ENCODE peak calls at places on chromosomes 16 and 17, in eight cellular contexts. One of them, this sample, is unnamed.

GRCh38 chr17:55448681-55449080 is 27.0 kb upstream of the MMD start:
- DNase-seq in A549: no peak
- DNase-seq in fibroblast of the aortic adventitia: peak
- DNase-seq in IMR-90: peak
- DNase-seq in fibroblast of lung: peak
- DNase-seq in AG10803: peak
- DNase-seq in choroid plexus epithelial cell: peak
- DNase-seq in RWPE1: no peak
- DNase-seq in this sample: no peak

GRCh38 chr17:76753061-76753961 is 15.4 kb downstream of the MFSD11 start:
- DNase-seq in A549: no peak
- DNase-seq in fibroblast of the aortic adventitia: no peak
- DNase-seq in IMR-90: no peak
- DNase-seq in fibroblast of lung: no peak
- DNase-seq in AG10803: no peak
- DNase-seq in choroid plexus epithelial cell: no peak
- DNase-seq in RWPE1: no peak
- DNase-seq in this sample: no peak

GRCh38 chr17:32009262-32009542 is 2.0 kb downstream of the LRRC37B start:
- DNase-seq in A549: no peak
- DNase-seq in fibroblast of the aortic adventitia: no peak
- DNase-seq in IMR-90: no peak
- DNase-seq in fibroblast of lung: no peak
- DNase-seq in AG10803: no peak
- DNase-seq in choroid plexus epithelial cell: no peak
- DNase-seq in RWPE1: no peak
- DNase-seq in this sample: no peak

GRCh38 chr17:3017936-3018335 is 45.5 kb downstream of the OR1D5 start:
- DNase-seq in A549: no peak
- DNase-seq in fibroblast of the aortic adventitia: no peak
- DNase-seq in IMR-90: no peak
- DNase-seq in fibroblast of lung: no peak
- DNase-seq in AG10803: no peak
- DNase-seq in choroid plexus epithelial cell: no peak
- DNase-seq in RWPE1: no peak
- DNase-seq in this sample: no peak

GRCh38 chr16:58652741-58653140 is 23.1 kb upstream of the CNOT1 start:
- DNase-seq in A549: peak
- DNase-seq in fibroblast of the aortic adventitia: peak
- DNase-seq in IMR-90: peak
- DNase-seq in fibroblast of lung: peak
- DNase-seq in AG10803: no peak
- DNase-seq in choroid plexus epithelial cell: peak
- DNase-seq in RWPE1: no peak
- DNase-seq in this sample: peak

GRCh38 chr16:85998868-85999729 is 100.1 kb downstream of the IRF8 start:
- DNase-seq in A549: no peak
- DNase-seq in fibroblast of the aortic adventitia: no peak
- DNase-seq in IMR-90: no peak
- DNase-seq in fibroblast of lung: no peak
- DNase-seq in AG10803: no peak
- DNase-seq in choroid plexus epithelial cell: no peak
- DNase-seq in RWPE1: peak
- DNase-seq in this sample: no peak

GRCh38 chr17:58327363-58328194 is 1.0 kb downstream of the TSPOAP1 start:
- DNase-seq in A549: no peak
- DNase-seq in fibroblast of the aortic adventitia: no peak
- DNase-seq in IMR-90: no peak
- DNase-seq in fibroblast of lung: peak
- DNase-seq in AG10803: no peak
- DNase-seq in choroid plexus epithelial cell: no peak
- DNase-seq in RWPE1: no peak
- DNase-seq in this sample: no peak

GRCh38 chr16:13953501-13953900 is 33.5 kb downstream of the ERCC4 start:
- DNase-seq in A549: no peak
- DNase-seq in fibroblast of the aortic adventitia: no peak
- DNase-seq in IMR-90: no peak
- DNase-seq in fibroblast of lung: no peak
- DNase-seq in AG10803: no peak
- DNase-seq in choroid plexus epithelial cell: no peak
- DNase-seq in RWPE1: no peak
- DNase-seq in this sample: no peak

GRCh38 chr17:80761421-80761871 is 216.8 kb downstream of the RPTOR start:
- DNase-seq in A549: no peak
- DNase-seq in fibroblast of the aortic adventitia: peak
- DNase-seq in IMR-90: peak
- DNase-seq in fibroblast of lung: peak
- DNase-seq in AG10803: peak
- DNase-seq in choroid plexus epithelial cell: peak
- DNase-seq in RWPE1: peak
- DNase-seq in this sample: peak

GRCh38 chr16:86510465-86511261 is at the start of gene FOXF1:
- DNase-seq in A549: peak
- DNase-seq in fibroblast of the aortic adventitia: peak
- DNase-seq in IMR-90: peak
- DNase-seq in fibroblast of lung: peak
- DNase-seq in AG10803: peak
- DNase-seq in choroid plexus epithelial cell: peak
- DNase-seq in RWPE1: no peak
- DNase-seq in this sample: no peak

GRCh38 chr17:66494023-66494803 is 191.8 kb downstream of the PRKCA start:
- DNase-seq in A549: peak
- DNase-seq in fibroblast of the aortic adventitia: peak
- DNase-seq in IMR-90: peak
- DNase-seq in fibroblast of lung: peak
- DNase-seq in AG10803: peak
- DNase-seq in choroid plexus epithelial cell: peak
- DNase-seq in RWPE1: peak
- DNase-seq in this sample: peak

GRCh38 chr16:81143921-81144471 is 47.8 kb upstream of the GCSH start:
- DNase-seq in A549: peak
- DNase-seq in fibroblast of the aortic adventitia: no peak
- DNase-seq in IMR-90: no peak
- DNase-seq in fibroblast of lung: no peak
- DNase-seq in AG10803: no peak
- DNase-seq in choroid plexus epithelial cell: no peak
- DNase-seq in RWPE1: peak
- DNase-seq in this sample: peak

GRCh38 chr16:66528294-66528693 is 21.6 kb downstream of the TK2 start:
- DNase-seq in A549: no peak
- DNase-seq in fibroblast of the aortic adventitia: no peak
- DNase-seq in IMR-90: no peak
- DNase-seq in fibroblast of lung: no peak
- DNase-seq in AG10803: no peak
- DNase-seq in choroid plexus epithelial cell: no peak
- DNase-seq in RWPE1: no peak
- DNase-seq in this sample: no peak

GRCh38 chr17:29143894-29144293 is 36.3 kb downstream of the MYO18A start:
- DNase-seq in A549: peak
- DNase-seq in fibroblast of the aortic adventitia: peak
- DNase-seq in IMR-90: peak
- DNase-seq in fibroblast of lung: no peak
- DNase-seq in AG10803: peak
- DNase-seq in choroid plexus epithelial cell: no peak
- DNase-seq in RWPE1: no peak
- DNase-seq in this sample: peak

GRCh38 chr17:82985436-82985820 is 94.0 kb upstream of the METRNL start:
- DNase-seq in A549: no peak
- DNase-seq in fibroblast of the aortic adventitia: no peak
- DNase-seq in IMR-90: no peak
- DNase-seq in fibroblast of lung: peak
- DNase-seq in AG10803: no peak
- DNase-seq in choroid plexus epithelial cell: no peak
- DNase-seq in RWPE1: no peak
- DNase-seq in this sample: no peak

GRCh38 chr17:2282297-2282873 is 21.2 kb downstream of the SMG6 start:
- DNase-seq in A549: peak
- DNase-seq in fibroblast of the aortic adventitia: peak
- DNase-seq in IMR-90: peak
- DNase-seq in fibroblast of lung: peak
- DNase-seq in AG10803: peak
- DNase-seq in choroid plexus epithelial cell: peak
- DNase-seq in RWPE1: peak
- DNase-seq in this sample: peak

GRCh38 chr17:36592316-36592710 is 634 bp downstream of the DHRS11 start:
- DNase-seq in A549: no peak
- DNase-seq in fibroblast of the aortic adventitia: no peak
- DNase-seq in IMR-90: no peak
- DNase-seq in fibroblast of lung: peak
- DNase-seq in AG10803: no peak
- DNase-seq in choroid plexus epithelial cell: peak
- DNase-seq in RWPE1: peak
- DNase-seq in this sample: no peak

GRCh38 chr16:55426865-55427484 is 52.0 kb upstream of the MMP2 start:
- DNase-seq in A549: no peak
- DNase-seq in fibroblast of the aortic adventitia: no peak
- DNase-seq in IMR-90: no peak
- DNase-seq in fibroblast of lung: no peak
- DNase-seq in AG10803: no peak
- DNase-seq in choroid plexus epithelial cell: peak
- DNase-seq in RWPE1: no peak
- DNase-seq in this sample: no peak

GRCh38 chr16:87713469-87714229 is 52.1 kb downstream of the KLHDC4 start:
- DNase-seq in A549: no peak
- DNase-seq in fibroblast of the aortic adventitia: no peak
- DNase-seq in IMR-90: no peak
- DNase-seq in fibroblast of lung: no peak
- DNase-seq in AG10803: no peak
- DNase-seq in choroid plexus epithelial cell: no peak
- DNase-seq in RWPE1: no peak
- DNase-seq in this sample: no peak

GRCh38 chr17:79533116-79533515 is 77.7 kb downstream of the RBFOX3 start:
- DNase-seq in A549: no peak
- DNase-seq in fibroblast of the aortic adventitia: no peak
- DNase-seq in IMR-90: no peak
- DNase-seq in fibroblast of lung: no peak
- DNase-seq in AG10803: no peak
- DNase-seq in choroid plexus epithelial cell: no peak
- DNase-seq in RWPE1: no peak
- DNase-seq in this sample: no peak

GRCh38 chr16:2774161-2774891 is 2.8 kb downstream of the ELOB start:
- DNase-seq in A549: no peak
- DNase-seq in fibroblast of the aortic adventitia: no peak
- DNase-seq in IMR-90: no peak
- DNase-seq in fibroblast of lung: no peak
- DNase-seq in AG10803: no peak
- DNase-seq in choroid plexus epithelial cell: peak
- DNase-seq in RWPE1: no peak
- DNase-seq in this sample: no peak

DNA sequence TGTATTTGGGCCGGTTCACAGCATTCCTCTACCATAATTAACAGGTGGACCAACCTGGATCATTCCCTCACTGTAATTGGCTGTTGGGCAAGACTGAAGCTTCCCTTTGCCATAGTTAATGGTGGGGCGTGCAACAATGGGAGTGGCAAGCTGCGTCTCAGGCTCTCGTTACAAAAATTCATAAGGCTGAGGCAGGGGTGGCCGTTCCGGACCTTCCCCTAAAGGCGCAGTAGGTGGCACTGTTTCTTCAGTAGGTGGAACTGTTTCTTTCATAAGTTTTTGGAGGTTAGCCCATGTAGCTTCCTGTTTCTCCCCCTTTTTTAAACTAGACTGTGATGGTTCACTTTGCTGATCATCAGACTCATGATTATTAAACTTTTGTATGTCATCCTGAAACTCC is 17.0 kb upstream of the TMC5 start:
- DNase-seq in A549: no peak
- DNase-seq in fibroblast of the aortic adventitia: no peak
- DNase-seq in IMR-90: no peak
- DNase-seq in fibroblast of lung: no peak
- DNase-seq in AG10803: no peak
- DNase-seq in choroid plexus epithelial cell: no peak
- DNase-seq in RWPE1: no peak
- DNase-seq in this sample: no peak
- TF ChIP-seq CTCF in A549: peak
- TF ChIP-seq CTCF in fibroblast of the aortic adventitia: no peak
- TF ChIP-seq CTCF in IMR-90: no peak
- TF ChIP-seq CTCF in fibroblast of lung: no peak
- TF ChIP-seq CTCF in AG10803: no peak
- TF ChIP-seq CTCF in choroid plexus epithelial cell: no peak
- TF ChIP-seq CTCF in RWPE1: no peak
- TF ChIP-seq CTCF in this sample: no peak

GRCh38 chr17:44222112-44222869 is 2.8 kb upstream of the UBTF start:
- DNase-seq in A549: peak
- DNase-seq in fibroblast of the aortic adventitia: peak
- DNase-seq in IMR-90: peak
- DNase-seq in fibroblast of lung: peak
- DNase-seq in AG10803: peak
- DNase-seq in choroid plexus epithelial cell: peak
- DNase-seq in RWPE1: peak
- DNase-seq in this sample: peak
- TF ChIP-seq CTCF in A549: peak
- TF ChIP-seq CTCF in fibroblast of the aortic adventitia: peak
- TF ChIP-seq CTCF in IMR-90: peak
- TF ChIP-seq CTCF in fibroblast of lung: peak
- TF ChIP-seq CTCF in AG10803: peak
- TF ChIP-seq CTCF in choroid plexus epithelial cell: no peak
- TF ChIP-seq CTCF in RWPE1: peak
- TF ChIP-seq CTCF in this sample: no peak

GRCh38 chr17:50146230-50146926 is 4.1 kb downstream of the PPP1R9B start:
- DNase-seq in A549: no peak
- DNase-seq in fibroblast of the aortic adventitia: no peak
- DNase-seq in IMR-90: no peak
- DNase-seq in fibroblast of lung: no peak
- DNase-seq in AG10803: no peak
- DNase-seq in choroid plexus epithelial cell: no peak
- DNase-seq in RWPE1: no peak
- DNase-seq in this sample: no peak
- TF ChIP-seq CTCF in A549: no peak
- TF ChIP-seq CTCF in fibroblast of the aortic adventitia: no peak
- TF ChIP-seq CTCF in IMR-90: no peak
- TF ChIP-seq CTCF in fibroblast of lung: no peak
- TF ChIP-seq CTCF in AG10803: peak
- TF ChIP-seq CTCF in choroid plexus epithelial cell: no peak
- TF ChIP-seq CTCF in RWPE1: peak
- TF ChIP-seq CTCF in this sample: no peak

GRCh38 chr16:71356051-71356740 is 2.3 kb upstream of the CALB2 start:
- DNase-seq in A549: no peak
- DNase-seq in fibroblast of the aortic adventitia: no peak
- DNase-seq in IMR-90: no peak
- DNase-seq in fibroblast of lung: no peak
- DNase-seq in AG10803: no peak
- DNase-seq in choroid plexus epithelial cell: no peak
- DNase-seq in RWPE1: no peak
- DNase-seq in this sample: no peak

GRCh38 chr16:71358464-71359031 is at the start of gene CALB2:
- DNase-seq in A549: peak
- DNase-seq in fibroblast of the aortic adventitia: peak
- DNase-seq in IMR-90: peak
- DNase-seq in fibroblast of lung: peak
- DNase-seq in AG10803: peak
- DNase-seq in choroid plexus epithelial cell: peak
- DNase-seq in RWPE1: peak
- DNase-seq in this sample: peak

GRCh38 chr16:71360378-71360777 is 1.9 kb downstream of the CALB2 start:
- DNase-seq in A549: peak
- DNase-seq in fibroblast of the aortic adventitia: peak
- DNase-seq in IMR-90: peak
- DNase-seq in fibroblast of lung: peak
- DNase-seq in AG10803: peak
- DNase-seq in choroid plexus epithelial cell: peak
- DNase-seq in RWPE1: peak
- DNase-seq in this sample: peak

GRCh38 chr16:71359431-71359830 is 908 bp downstream of the CALB2 start:
- DNase-seq in A549: no peak
- DNase-seq in fibroblast of the aortic adventitia: no peak
- DNase-seq in IMR-90: no peak
- DNase-seq in fibroblast of lung: peak
- DNase-seq in AG10803: no peak
- DNase-seq in choroid plexus epithelial cell: no peak
- DNase-seq in RWPE1: no peak
- DNase-seq in this sample: no peak

GRCh38 chr16:71357681-71358080 is 842 bp upstream of the CALB2 start:
- DNase-seq in A549: peak
- DNase-seq in fibroblast of the aortic adventitia: no peak
- DNase-seq in IMR-90: no peak
- DNase-seq in fibroblast of lung: no peak
- DNase-seq in AG10803: no peak
- DNase-seq in choroid plexus epithelial cell: no peak
- DNase-seq in RWPE1: no peak
- DNase-seq in this sample: no peak
- TF ChIP-seq CTCF in A549: no peak
- TF ChIP-seq CTCF in fibroblast of the aortic adventitia: no peak
- TF ChIP-seq CTCF in IMR-90: no peak
- TF ChIP-seq CTCF in fibroblast of lung: no peak
- TF ChIP-seq CTCF in AG10803: no peak
- TF ChIP-seq CTCF in choroid plexus epithelial cell: no peak
- TF ChIP-seq CTCF in RWPE1: no peak
- TF ChIP-seq CTCF in this sample: no peak

This sample was measured in MCF 10A.